ENCODE peak calls at places on chromosomes 5 and 9, in seven cellular contexts. N, I, A, V, M, J and Z are unnamed samples. For H3K4me1, the result is how much of the 10 kb centered on the place peaks cover.

GRCh38 chr9:79287881-79288280 is 283.9 kb upstream of the TLE4 start:
- DNase-seq in N (peak), I (no peak), A (peak), V (no peak), M (no peak), J (no peak), Z (no peak)

GRCh38 chr9:38067611-38067891 is 1.5 kb downstream of the SHB start:
- DNase-seq in N (no peak), I (no peak), A (no peak), V (peak), M (peak), J (no peak), Z (no peak)

GRCh38 chr9:126664893-126665695 is 51.4 kb downstream of the LMX1B start:
- DNase-seq in N (no peak), I (no peak), A (no peak), V (no peak), M (no peak), J (peak), Z (no peak)

GRCh38 chr5:87069974-87070608 is 197.6 kb upstream of the RASA1 start:
- DNase-seq in N (peak), I (peak), A (peak), V (no peak), M (no peak), J (peak), Z (peak)

GRCh38 chr9:113155911-113156559 is 5.2 kb downstream of the SLC31A2 start:
- DNase-seq in N (no peak), I (no peak), A (no peak), V (no peak), M (no peak), J (no peak), Z (peak)

GRCh38 chr9:123645126-123645525 is 284.8 kb downstream of the DENND1A start:
- DNase-seq in N (no peak), I (no peak), A (no peak), V (no peak), M (no peak), J (no peak), Z (no peak)

GRCh38 chr9:8600914-8601680 is 801.5 kb upstream of the DMAC1 start:
- DNase-seq in N (no peak), I (no peak), A (no peak), V (peak), M (no peak), J (no peak), Z (no peak)

GRCh38 chr9:114230068-114230467 is 74.7 kb downstream of the COL27A1 start:
- DNase-seq in N (no peak), I (no peak), A (no peak), V (no peak), M (no peak), J (no peak), Z (no peak)

GRCh38 chr5:57258052-57258451 is 84.2 kb downstream of the GPBP1 start:
- DNase-seq in N (no peak), I (no peak), A (no peak), V (no peak), M (no peak), J (no peak), Z (no peak)

GRCh38 chr9:31597977-31598376 is 786.5 kb upstream of the ACO1 start:
- DNase-seq in N (peak), I (no peak), A (no peak), V (no peak), M (no peak), J (peak), Z (peak)

GRCh38 chr5:55172051-55172899 is 702 bp downstream of the CDC20B start:
- DNase-seq in N (peak), I (peak), A (peak), V (no peak), M (peak), J (peak), Z (peak)

GRCh38 chr9:68781866-68782265 is 76.8 kb downstream of the PIP5K1B start:
- DNase-seq in N (no peak), I (no peak), A (no peak), V (no peak), M (no peak), J (no peak), Z (no peak)

GRCh38 chr9:68779558-68780376 is 74.7 kb downstream of the PIP5K1B start:
- DNase-seq in N (peak), I (peak), A (peak), V (peak), M (peak), J (peak), Z (peak)

GRCh38 chr9:68778635-68779034 is 73.6 kb downstream of the PIP5K1B start:
- DNase-seq in N (no peak), I (no peak), A (no peak), V (no peak), M (no peak), J (no peak), Z (no peak)

GRCh38 chr9:68780735-68781134 is 75.7 kb downstream of the PIP5K1B start:
- DNase-seq in N (peak), I (no peak), A (peak), V (no peak), M (no peak), J (no peak), Z (peak)

GRCh38 chr9:68780377-68780707 is 75.3 kb downstream of the PIP5K1B start:
- DNase-seq in N (no peak), I (no peak), A (no peak), V (no peak), M (no peak), J (peak), Z (no peak)
- H3K27ac ChIP-seq in N (peak), I (peak), A (peak), V (peak), M (peak), J (no peak), Z (peak)

GRCh38 chr9:109101202-109101595 is 18.5 kb downstream of the TMEM245 start:
- DNase-seq in N (no peak), I (no peak), A (no peak), V (no peak), M (no peak), J (no peak), Z (no peak)

GRCh38 chr9:109098960-109099308 is 20.8 kb downstream of the TMEM245 start:
- DNase-seq in N (peak), I (no peak), A (no peak), V (no peak), M (no peak), J (no peak), Z (no peak)

GRCh38 chr9:109098221-109098959 is 21.4 kb downstream of the TMEM245 start:
- DNase-seq in N (peak), I (no peak), A (peak), V (no peak), M (no peak), J (peak), Z (no peak)

GRCh38 chr9:109100543-109101201 is 19.1 kb downstream of the TMEM245 start:
- DNase-seq in N (no peak), I (no peak), A (no peak), V (no peak), M (no peak), J (no peak), Z (no peak)

GRCh38 chr9:109101810-109102209 is 17.9 kb downstream of the TMEM245 start:
- DNase-seq in N (peak), I (no peak), A (peak), V (no peak), M (no peak), J (peak), Z (peak)
- H3K4me1 ChIP-seq in N (under half), I (under half), A (under half), V (under half), M (half or more), J (half or more), Z (under half)

DNA sequence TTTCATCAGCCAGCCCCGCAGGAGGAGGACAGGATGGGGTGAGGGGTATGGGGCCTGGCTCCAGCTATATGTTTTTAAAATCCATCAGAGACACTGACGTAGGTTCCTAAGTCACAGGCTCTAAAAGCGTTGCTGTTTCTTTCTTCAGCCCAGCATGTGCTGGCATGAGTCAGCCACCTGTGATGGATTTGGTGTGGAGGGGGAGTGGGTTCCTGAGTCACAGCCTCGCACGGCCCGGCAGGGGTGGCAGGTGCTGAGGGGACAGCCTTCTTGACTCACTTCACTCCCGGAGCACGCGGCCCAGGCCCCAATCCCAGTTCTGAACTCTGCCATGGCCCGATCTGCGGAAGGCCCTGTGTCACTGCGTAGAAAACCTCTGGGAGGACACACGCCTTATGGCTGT is 38.8 kb upstream of the RPL26L1 start:
- DNase-seq in N (peak), I (no peak), A (peak), V (no peak), M (no peak), J (no peak), Z (no peak)
- H3K27ac ChIP-seq in N (peak), I (peak), A (peak), V (no peak), M (no peak), J (no peak), Z (no peak)

GRCh38 chr9:86648156-86648827 is 294.1 kb upstream of the TUT7 start:
- DNase-seq in N (no peak), I (no peak), A (no peak), V (no peak), M (no peak), J (no peak), Z (no peak)
- H3K4me1 ChIP-seq in N (under half), I (under half), A (under half), V (under half), M (under half), J (under half), Z (under half)

GRCh38 chr5:80216753-80217596 is 38.9 kb downstream of the SERINC5 start:
- DNase-seq in N (no peak), I (peak), A (no peak), V (no peak), M (peak), J (no peak), Z (no peak)

GRCh38 chr5:80219381-80219780 is 36.5 kb downstream of the SERINC5 start:
- DNase-seq in N (no peak), I (no peak), A (no peak), V (no peak), M (no peak), J (no peak), Z (no peak)

GRCh38 chr5:80223561-80223960 is 32.3 kb downstream of the SERINC5 start:
- DNase-seq in N (no peak), I (no peak), A (no peak), V (no peak), M (no peak), J (no peak), Z (no peak)

GRCh38 chr5:80217667-80218066 is 38.2 kb downstream of the SERINC5 start:
- DNase-seq in N (no peak), I (no peak), A (no peak), V (no peak), M (no peak), J (no peak), Z (no peak)

GRCh38 chr5:80220268-80220897 is 35.5 kb downstream of the SERINC5 start:
- DNase-seq in N (no peak), I (no peak), A (no peak), V (no peak), M (no peak), J (no peak), Z (no peak)
- H3K27ac ChIP-seq in N (no peak), I (no peak), A (no peak), V (no peak), M (no peak), J (no peak), Z (no peak)

GRCh38 chr9:136050706-136051567 is 44.2 kb downstream of the NACC2 start:
- DNase-seq in N (no peak), I (no peak), A (peak), V (peak), M (no peak), J (no peak), Z (no peak)
- H3K4me1 ChIP-seq in N (under half), I (under half), A (under half), V (under half), M (under half), J (under half), Z (under half)

GRCh38 chr5:152374711-152375275 is 30.3 kb downstream of the NMUR2 start:
- DNase-seq in N (no peak), I (no peak), A (no peak), V (no peak), M (no peak), J (no peak), Z (no peak)
- H3K27ac ChIP-seq in N (no peak), I (no peak), A (no peak), V (no peak), M (no peak), J (no peak), Z (no peak)

DNA sequence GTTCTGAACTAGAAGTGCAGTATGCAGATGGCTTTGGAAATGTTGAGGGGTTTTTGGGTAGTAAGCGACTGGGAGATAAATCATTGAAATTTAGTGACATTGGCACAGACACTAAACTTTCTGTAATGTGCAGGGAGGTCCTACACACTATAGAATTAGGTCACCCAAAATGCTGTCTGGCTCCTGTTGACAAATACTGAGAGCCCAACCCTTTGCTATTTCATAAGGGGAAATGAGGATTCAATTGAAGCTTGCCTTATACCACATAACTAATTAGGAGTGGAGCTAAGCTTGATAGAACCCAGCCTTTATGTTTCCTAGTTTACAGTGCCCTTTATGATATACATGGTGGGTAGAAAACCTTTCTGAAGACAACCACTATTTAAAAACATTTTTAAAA is 22.6 kb downstream of the HMGXB3 start:
- DNase-seq in N (no peak), I (no peak), A (no peak), V (no peak), M (no peak), J (no peak), Z (no peak)
- H3K4me1 ChIP-seq in N (under half), I (under half), A (under half), V (under half), M (under half), J (under half), Z (under half)

GRCh38 chr5:143426437-143426991 is 23.0 kb upstream of the NR3C1 start:
- DNase-seq in N (no peak), I (no peak), A (no peak), V (no peak), M (no peak), J (no peak), Z (no peak)
- H3K27ac ChIP-seq in N (no peak), I (no peak), A (no peak), V (no peak), M (no peak), J (no peak), Z (no peak)

GRCh38 chr9:89532478-89532877 is 34.6 kb upstream of the SEMA4D start:
- DNase-seq in N (no peak), I (no peak), A (no peak), V (no peak), M (no peak), J (no peak), Z (peak)

GRCh38 chr9:89532944-89533343 is 35.0 kb upstream of the SEMA4D start:
- DNase-seq in N (no peak), I (no peak), A (no peak), V (no peak), M (no peak), J (no peak), Z (peak)

GRCh38 chr9:89534888-89535287 is 37.0 kb upstream of the SEMA4D start:
- DNase-seq in N (no peak), I (no peak), A (no peak), V (no peak), M (no peak), J (no peak), Z (no peak)

GRCh38 chr9:89534464-89534863 is 36.6 kb upstream of the SEMA4D start:
- DNase-seq in N (no peak), I (no peak), A (no peak), V (no peak), M (no peak), J (no peak), Z (no peak)

DNA sequence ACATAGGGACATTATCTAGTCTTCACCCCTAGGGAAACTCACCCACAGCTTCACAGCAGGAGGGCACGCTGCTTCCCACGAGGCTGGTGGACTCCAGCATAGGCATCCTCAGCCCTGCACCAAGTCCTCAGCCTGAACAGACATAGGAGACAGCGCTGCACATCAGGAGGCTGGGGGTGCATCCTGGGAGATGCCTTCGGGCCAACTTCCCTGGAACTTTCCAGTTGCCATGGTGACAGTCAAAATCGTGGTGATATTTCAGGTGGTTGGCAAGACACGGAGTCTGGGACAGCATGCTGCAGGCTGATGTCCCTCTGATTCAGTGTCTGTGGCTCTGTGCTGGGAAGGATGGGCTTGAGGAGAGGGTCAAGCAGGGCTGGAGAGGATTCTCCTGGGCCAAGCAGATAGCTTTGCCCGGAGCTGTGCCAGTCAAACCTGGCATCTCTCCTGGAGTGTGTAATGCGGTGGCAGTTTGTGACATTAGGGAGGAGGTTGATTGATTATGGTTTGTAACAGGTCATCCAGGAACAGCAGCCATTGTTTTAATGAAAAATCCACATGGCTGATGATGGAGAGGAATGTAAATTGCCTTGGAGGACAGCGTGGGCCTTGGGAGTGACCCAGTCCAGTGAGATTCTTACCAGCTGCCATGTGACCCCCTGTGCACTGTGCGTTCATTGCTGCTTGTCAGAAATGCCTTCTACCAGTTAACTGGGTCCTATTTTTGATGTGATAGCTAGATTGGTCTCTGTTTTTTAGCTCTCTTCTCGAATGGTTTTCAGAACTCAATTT is 35.7 kb upstream of the SEMA4D start:
- DNase-seq in N (no peak), I (no peak), A (no peak), V (no peak), M (peak), J (no peak), Z (no peak)
- H3K4me1 ChIP-seq in N (under half), I (under half), A (under half), V (under half), M (under half), J (under half), Z (under half)